ENCODE peak calls at places on chromosomes 16 and 17, in eight cellular contexts. V is cardiac fibroblast; X is OCI-LY7; R is left lung; O is mesothelial cell of epicardium; U is neural crest cell; C is activated CD8-positive, alpha-beta T cell treated with anti-CD3 and anti-CD28 coated beads for 36 hours; S is Peyer's patch. P is an unnamed sample.
A peak's percentile ranks its signal among the peaks of the same experiment; 100 is the strongest.

GRCh38 chr16:75479421-75479990 is 15.0 kb upstream of the TMEM170A start:
- DNase-seq in V (no peak), X (no peak), R (no peak), O (no peak), U (no peak), C (no peak), S (no peak), P (no peak)

GRCh38 chr17:75970011-75970523 is 8.9 kb downstream of the ACOX1 start:
- DNase-seq in V (peak; percentile 38), X (no peak), R (no peak), O (no peak), U (no peak), C (no peak), S (no peak), P (no peak)

GRCh38 chr17:29747660-29748059 is 124.9 kb upstream of the CORO6 start:
- DNase-seq in V (no peak), X (no peak), R (no peak), O (no peak), U (no peak), C (no peak), S (no peak), P (no peak)

GRCh38 chr16:68873635-68874471 is 30.5 kb downstream of the TANGO6 start:
- DNase-seq in V (no peak), X (no peak), R (no peak), O (no peak), U (no peak), C (no peak), S (no peak), P (no peak)

GRCh38 chr16:12612598-12613101 is 191.0 kb downstream of the CPPED1 start:
- DNase-seq in V (no peak), X (no peak), R (no peak), O (no peak), U (no peak), C (peak; percentile 22), S (peak; percentile 67), P (no peak)

GRCh38 chr16:64858076-64858475 is 263.8 kb downstream of the CDH11 start:
- DNase-seq in V (no peak), X (no peak), R (no peak), O (no peak), U (no peak), C (no peak), S (no peak), P (no peak)

GRCh38 chr17:77832180-77832560 is 126.3 kb upstream of the TNRC6C start:
- DNase-seq in V (no peak), X (no peak), R (no peak), O (no peak), U (no peak), C (no peak), S (no peak), P (no peak)

GRCh38 chr17:83199500-83200201 is 120.2 kb downstream of the METRNL start:
- DNase-seq in V (no peak), X (peak; percentile 84), R (peak; percentile 79), O (no peak), U (no peak), C (peak; percentile 91), S (peak; percentile 76), P (peak; percentile 84)

GRCh38 chr17:36120221-36120620 is 16.6 kb downstream of the CCL4 start:
- DNase-seq in V (no peak), X (no peak), R (no peak), O (no peak), U (no peak), C (no peak), S (no peak), P (no peak)

GRCh38 chr17:6853764-6854442 is 22.4 kb upstream of the TEKT1 start:
- DNase-seq in V (no peak), X (peak; percentile 80), R (no peak), O (no peak), U (no peak), C (peak; percentile 43), S (no peak), P (no peak)

GRCh38 chr16:51816929-51817328 is 665.9 kb upstream of the SALL1 start:
- DNase-seq in V (peak; percentile 6), X (no peak), R (no peak), O (no peak), U (no peak), C (no peak), S (no peak), P (no peak)

GRCh38 chr17:68398731-68399637 is 58.3 kb downstream of the WIPI1 start:
- DNase-seq in V (peak; percentile 86), X (peak; percentile 92), R (peak; percentile 61), O (no peak), U (peak; percentile 55), C (peak; percentile 64), S (peak; percentile 78), P (no peak)

GRCh38 chr17:3973498-3974137 is 9.4 kb upstream of the ATP2A3 start:
- DNase-seq in V (no peak), X (no peak), R (no peak), O (no peak), U (no peak), C (no peak), S (no peak), P (peak; percentile 34)

GRCh38 chr16:716250-716607 is 1.3 kb downstream of the METRN start:
- DNase-seq in V (peak; percentile 83), X (no peak), R (peak; percentile 59), O (no peak), U (peak; percentile 90), C (no peak), S (no peak), P (no peak)

GRCh38 chr16:716768-717325 is 1.9 kb downstream of the METRN start:
- DNase-seq in V (no peak), X (no peak), R (no peak), O (no peak), U (no peak), C (no peak), S (no peak), P (no peak)

GRCh38 chr16:714558-715447 is at the start of gene METRN:
- DNase-seq in V (peak; percentile 91), X (peak; percentile 89), R (peak; percentile 89), O (peak; percentile 94), U (peak; percentile 94), C (peak; percentile 94), S (peak; percentile 96), P (peak; percentile 97)

GRCh38 chr16:714079-714478 is 839 bp upstream of the METRN start:
- DNase-seq in V (no peak), X (no peak), R (no peak), O (no peak), U (no peak), C (no peak), S (no peak), P (no peak)

GRCh38 chr16:715448-716249 is 731 bp downstream of the METRN start:
- DNase-seq in V (peak; percentile 29), X (peak; percentile 56), R (no peak), O (no peak), U (no peak), C (no peak), S (peak; percentile 55), P (no peak)
- TF ChIP-seq CTCF in V (no peak), X (peak; percentile 54), R (no peak), O (no peak), U (peak; percentile 14), C (peak; percentile 40), S (no peak), P (peak; percentile 17)

GRCh38 chr16:7318661-7319060 is 14.0 kb upstream of the RBFOX1 start:
- DNase-seq in V (no peak), X (no peak), R (no peak), O (no peak), U (no peak), C (no peak), S (no peak), P (no peak)

GRCh38 chr16:7317982-7318381 is 14.7 kb upstream of the RBFOX1 start:
- DNase-seq in V (no peak), X (no peak), R (no peak), O (no peak), U (no peak), C (no peak), S (no peak), P (no peak)

GRCh38 chr16:7321661-7322060 is 11.0 kb upstream of the RBFOX1 start:
- DNase-seq in V (no peak), X (peak; percentile 1), R (no peak), O (no peak), U (no peak), C (no peak), S (no peak), P (no peak)

GRCh38 chr16:7316266-7316888 is 16.3 kb upstream of the RBFOX1 start:
- DNase-seq in V (no peak), X (no peak), R (no peak), O (no peak), U (no peak), C (no peak), S (no peak), P (no peak)

DNA sequence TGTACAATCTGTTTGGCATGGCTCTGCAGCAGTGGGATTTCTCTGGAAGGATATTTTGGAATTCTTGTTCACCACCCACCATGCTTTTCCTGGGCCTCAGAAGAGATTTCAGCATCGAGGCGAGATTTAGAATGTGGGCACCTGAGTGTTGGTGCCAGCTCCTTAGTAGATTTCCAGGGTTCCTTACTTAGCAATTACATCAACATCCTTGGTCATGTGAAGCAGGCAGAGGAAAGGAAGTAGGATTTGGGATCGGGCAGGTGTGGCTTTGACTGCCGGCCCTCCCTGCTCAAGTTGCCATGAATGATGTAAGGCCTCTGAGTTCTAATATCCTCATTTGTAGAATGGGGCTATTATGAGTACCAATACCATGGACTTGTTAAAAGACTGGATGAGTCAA is 13.1 kb upstream of the RBFOX1 start:
- DNase-seq in V (no peak), X (no peak), R (no peak), O (no peak), U (no peak), C (no peak), S (no peak), P (no peak)
- TF ChIP-seq CTCF in V (no peak), X (no peak), R (no peak), O (no peak), U (no peak), C (no peak), S (no peak), P (no peak)

GRCh38 chr17:50911890-50912289 is 45.7 kb upstream of the TOB1 start:
- DNase-seq in V (no peak), X (no peak), R (no peak), O (no peak), U (no peak), C (no peak), S (no peak), P (no peak)
- TF ChIP-seq CTCF in V (no peak), X (no peak), R (no peak), O (no peak), U (no peak), C (peak; percentile 13), S (no peak), P (no peak)

DNA sequence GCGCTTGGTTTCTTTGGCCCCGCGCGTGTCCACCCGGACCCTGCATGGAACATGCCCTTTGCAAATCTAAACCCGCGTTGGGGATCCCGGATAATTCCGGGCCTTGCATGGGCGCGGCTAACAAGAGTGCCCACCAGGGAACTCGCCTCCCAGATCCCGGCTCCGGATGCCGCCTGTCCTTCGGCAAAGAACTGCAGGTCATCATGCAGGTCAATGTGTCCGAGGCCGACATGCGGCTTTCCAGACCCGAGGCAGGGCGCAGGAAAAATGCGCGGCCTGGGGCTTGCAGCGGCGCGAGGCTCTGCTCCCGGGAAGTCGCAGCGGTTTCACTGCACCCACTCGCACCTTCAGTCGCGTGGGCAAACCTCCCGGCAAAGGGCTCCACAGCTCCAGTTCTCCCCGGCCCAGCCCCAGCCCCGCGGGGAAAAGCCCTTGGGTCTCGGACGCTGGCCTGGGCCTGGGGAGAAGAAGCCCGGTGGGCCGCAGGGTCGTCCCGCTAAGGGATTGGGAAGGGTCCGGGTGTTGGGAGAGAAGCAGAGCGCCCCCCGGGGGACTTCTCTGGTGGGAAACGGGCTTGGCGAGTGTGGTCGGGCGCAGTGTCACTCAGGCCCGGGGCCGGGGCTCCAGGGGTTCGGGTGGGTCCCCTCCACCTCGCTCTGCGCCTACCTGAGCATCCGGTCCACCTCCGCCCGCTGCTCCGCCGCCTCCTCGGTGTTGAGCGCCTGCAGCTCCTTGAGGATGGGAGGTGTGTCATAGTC is 805 bp downstream of the HNF1B start:
- DNase-seq in V (no peak), X (no peak), R (no peak), O (no peak), U (peak; percentile 31), C (peak; percentile 27), S (peak; percentile 55), P (peak; percentile 76)
- TF ChIP-seq CTCF in V (no peak), X (no peak), R (no peak), O (no peak), U (peak; percentile 8), C (no peak), S (no peak), P (no peak)

P was measured in kidney.